ENCODE peak calls at places on chromosome 5, in four cellular contexts. E is CD8-positive, alpha-beta T cell; I is cardiac muscle cell; P is fibroblast of pulmonary artery. N is an unnamed sample.

GRCh38 chr5:84430863-84431663 is 46.4 kb upstream of the EDIL3 start:
- DNase-seq in I (peak; percentile 31), P (peak; percentile 39), E (no peak), N (peak; percentile 3)

GRCh38 chr5:40446910-40447309 is 232.8 kb upstream of the PTGER4 start:
- DNase-seq in E (no peak), P (peak; percentile 64), I (peak; percentile 43), N (peak; percentile 51)

GRCh38 chr5:8184455-8185063 is 315.6 kb downstream of the MTRR start:
- DNase-seq in E (no peak), P (peak; percentile 19), I (peak; percentile 24), N (peak; percentile 7)

GRCh38 chr5:50401337-50401736 is 39.8 kb downstream of the EMB start:
- DNase-seq in P (no peak), E (no peak), I (no peak), N (no peak)

GRCh38 chr5:126998201-126998631 is 32.1 kb downstream of the MARCHF3 start:
- DNase-seq in E (no peak), I (peak; percentile 44), P (peak; percentile 22), N (peak; percentile 70)

GRCh38 chr5:56257010-56257409 is 23.9 kb upstream of the ANKRD55 start:
- DNase-seq in I (no peak), P (no peak), E (no peak), N (no peak)

GRCh38 chr5:96110289-96110688 is 148.6 kb upstream of the ELL2 start:
- DNase-seq in P (no peak), I (no peak), E (no peak), N (no peak)

GRCh38 chr5:39420482-39421145 is 4.2 kb downstream of the DAB2 start:
- DNase-seq in P (peak; percentile 86), I (peak; percentile 89), E (no peak), N (peak; percentile 90)

GRCh38 chr5:124301850-124302249 is 444.6 kb downstream of the ZNF608 start:
- DNase-seq in P (peak; percentile 33), I (peak; percentile 53), E (no peak), N (no peak)

GRCh38 chr5:132747064-132747692 is at the start of gene CCNI2:
- DNase-seq in E (peak; percentile 49), P (no peak), I (no peak), N (no peak)

GRCh38 chr5:90000351-90000750 is 409.2 kb downstream of the CETN3 start:
- DNase-seq in E (no peak), I (no peak), P (no peak), N (no peak)

GRCh38 chr5:111411321-111411720 is 101.0 kb downstream of the STARD4 start:
- DNase-seq in P (peak; percentile 8), E (no peak), I (peak; percentile 31), N (peak; percentile 15)

DNA sequence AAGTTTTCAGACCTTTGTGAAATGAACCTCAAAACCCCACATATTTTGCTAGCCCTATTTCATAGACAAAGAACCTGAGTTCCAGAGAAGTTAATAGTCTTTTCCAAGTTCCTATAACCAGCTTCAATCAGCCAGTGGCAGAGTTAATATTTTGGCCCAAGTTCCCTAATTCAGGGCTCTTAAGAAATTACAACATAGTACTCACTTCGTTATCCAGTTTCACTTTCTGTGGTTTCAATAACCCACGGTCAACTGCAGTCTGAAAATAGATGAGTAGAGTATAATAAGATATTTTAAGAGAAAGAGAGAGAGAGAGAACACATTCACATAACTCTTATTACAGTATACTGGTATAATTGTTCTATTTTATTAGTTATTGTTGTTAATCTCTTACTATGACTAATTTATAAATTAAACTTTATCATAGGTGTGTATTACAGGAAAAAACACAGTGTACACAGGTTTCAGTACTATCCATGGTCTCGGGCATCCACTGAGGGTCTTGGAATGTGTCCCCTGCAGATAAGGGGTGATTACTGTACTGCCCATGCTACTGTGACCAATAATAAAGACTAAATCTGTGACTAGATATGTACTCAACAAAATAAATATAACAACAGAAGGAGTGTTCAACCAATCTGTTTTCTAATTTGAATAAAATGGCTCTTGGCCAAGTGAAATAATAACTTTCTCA is 9.3 kb upstream of the MYOT start:
- DNase-seq in I (peak; percentile 63), E (no peak), P (peak; percentile 41), N (peak; percentile 31)
- TF ChIP-seq CTCF in I (no peak), E (no peak), P (no peak), N (no peak)

DNA sequence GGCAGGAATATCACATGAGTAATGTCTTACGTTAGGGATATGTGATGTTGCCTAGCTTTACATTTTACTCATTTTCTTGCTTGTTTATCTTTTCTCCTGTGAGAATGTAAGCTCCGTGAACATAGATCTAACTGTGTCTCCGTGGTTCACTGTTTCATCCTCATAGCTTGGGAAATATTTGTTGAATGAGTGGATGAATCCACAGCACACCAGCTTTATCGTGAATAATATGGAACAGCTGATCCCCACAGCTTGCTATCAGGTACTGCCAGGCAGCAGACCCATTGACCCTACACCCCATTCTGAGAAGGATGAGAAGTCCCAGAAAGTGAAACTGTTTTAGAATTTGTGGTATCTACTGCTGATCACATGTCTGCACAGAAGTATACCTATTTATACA is 106.8 kb upstream of the FBN2 start:
- DNase-seq in I (peak; percentile 54), E (no peak), P (peak; percentile 63), N (peak; percentile 15)
- H3K4me3 ChIP-seq in I (no peak overlapping the region), E (no peak overlapping the region), P (peak overlapping the region; percentile 31), N (no peak overlapping the region)

GRCh38 chr5:73363911-73364730 is 84.5 kb downstream of the FOXD1 start:
- DNase-seq in I (peak; percentile 76), P (peak; percentile 83), E (no peak), N (peak; percentile 99)
- TF ChIP-seq CTCF in I (no peak), P (no peak), E (no peak), N (peak; percentile 65)

GRCh38 chr5:144710620-144711019 is 539.9 kb downstream of the KCTD16 start:
- DNase-seq in I (no peak), P (no peak), E (no peak), N (no peak)

GRCh38 chr5:144712090-144712489 is 541.4 kb downstream of the KCTD16 start:
- DNase-seq in I (no peak), P (no peak), E (no peak), N (no peak)

GRCh38 chr5:144711172-144711571 is 540.5 kb downstream of the KCTD16 start:
- DNase-seq in E (no peak), P (no peak), I (no peak), N (no peak)
- H3K4me3 ChIP-seq in E (no peak overlapping the region), P (no peak overlapping the region), I (no peak overlapping the region), N (no peak overlapping the region)